ENCODE peak calls at places on chromosomes 1 and 21, in ten cellular contexts. O is body of pancreas, K is Panc1, X is transverse colon, D is uterus, E is adrenal gland, G is upper lobe of right lung, Q is endodermal cell, I is DND-41, H is psoas muscle. S is an unnamed sample.

GRCh38 chr1:190178827-190179226 is 298.8 kb downstream of the BRINP3 start:
- DNase-seq in X (no peak), K (no peak), O (no peak), G (no peak), E (no peak), H (no peak), I (no peak), D (no peak), Q (no peak), S (no peak)

GRCh38 chr1:55868026-55868425 is 652.9 kb upstream of the USP24 start:
- DNase-seq in O (no peak), G (no peak), X (no peak), H (no peak), I (no peak), K (no peak), D (no peak), E (no peak), Q (no peak), S (no peak)

GRCh38 chr1:117147856-117148588 is 26.5 kb upstream of the TRIM45 start:
- DNase-seq in D (no peak), E (no peak), G (no peak), O (no peak), K (no peak), Q (no peak), I (no peak), X (no peak), H (no peak), S (no peak)

GRCh38 chr1:34500451-34500850 is 254.4 kb upstream of the GJB5 start:
- DNase-seq in H (no peak), E (peak), G (peak), O (no peak), X (no peak), I (peak), Q (peak), K (no peak), D (no peak), S (no peak)

GRCh38 chr1:53362270-53362669 is 34.4 kb upstream of the LRP8 start:
- DNase-seq in D (no peak), O (peak), I (no peak), G (peak), E (no peak), H (no peak), Q (peak), K (no peak), X (no peak), S (no peak)

GRCh38 chr1:117366281-117366981 is 818 bp upstream of the MAN1A2 start:
- DNase-seq in D (peak), O (peak), E (peak), G (peak), I (peak), K (no peak), X (peak), H (peak), Q (peak), S (peak)

GRCh38 chr1:107936498-107937481 is 28.2 kb downstream of the VAV3 start:
- DNase-seq in H (no peak), O (peak), K (no peak), E (peak), X (peak), I (no peak), G (no peak), D (no peak), Q (peak), S (no peak)

GRCh38 chr1:226619031-226619430 is 70.5 kb downstream of the STUM start:
- DNase-seq in D (peak), Q (peak), O (no peak), K (no peak), E (no peak), I (no peak), G (no peak), X (no peak), H (peak), S (no peak)

GRCh38 chr1:150066838-150067183 is 765 bp upstream of the VPS45 start:
- DNase-seq in D (no peak), H (peak), I (peak), E (no peak), O (peak), X (peak), Q (peak), K (no peak), G (peak), S (peak)

GRCh38 chr21:22343303-22343702 is 1345.1 kb downstream of the NCAM2 start:
- DNase-seq in H (no peak), D (no peak), X (no peak), E (no peak), I (peak), O (no peak), K (no peak), Q (no peak), G (no peak), S (no peak)

GRCh38 chr1:93694833-93695232 is 13.2 kb upstream of the BCAR3 start:
- DNase-seq in E (no peak), O (no peak), K (no peak), X (no peak), I (no peak), Q (peak), G (no peak), H (no peak), D (no peak), S (no peak)

GRCh38 chr1:178644308-178645120 is 80.5 kb upstream of the RALGPS2 start:
- DNase-seq in O (peak), D (no peak), E (peak), X (peak), K (no peak), G (no peak), Q (no peak), I (no peak), H (no peak), S (no peak)

GRCh38 chr1:235079443-235079967 is 49.1 kb downstream of the TOMM20 start:
- DNase-seq in Q (peak), O (peak), K (no peak), E (peak), G (peak), X (peak), H (peak), I (no peak), D (no peak), S (peak)

GRCh38 chr1:5297199-5297877 is 642.9 kb downstream of the AJAP1 start:
- DNase-seq in X (no peak), K (no peak), D (peak), E (peak), Q (no peak), I (no peak), G (no peak), O (peak), H (peak), S (no peak)

GRCh38 chr1:213055087-213055591 is 4.1 kb downstream of the RPS6KC1 start:
- DNase-seq in H (no peak), G (no peak), K (no peak), E (no peak), I (no peak), Q (no peak), O (no peak), D (no peak), X (no peak), S (no peak)

GRCh38 chr1:1550591-1551432 is 10.4 kb upstream of the TMEM240 start:
- DNase-seq in K (no peak), G (no peak), I (no peak), E (peak), D (no peak), X (no peak), O (peak), Q (peak), H (peak), S (no peak)

GRCh38 chr21:46564391-46564790 is 40.5 kb downstream of the S100B start:
- DNase-seq in K (no peak), G (no peak), H (no peak), O (no peak), I (no peak), D (no peak), Q (no peak), E (no peak), X (no peak), S (peak)

GRCh38 chr1:15251807-15252546 is 5.0 kb downstream of the FHAD1 start:
- DNase-seq in K (no peak), X (no peak), O (no peak), H (no peak), D (no peak), I (no peak), G (peak), E (no peak), Q (no peak), S (no peak)

GRCh38 chr1:57719274-57719673 is 295.4 kb upstream of the DAB1 start:
- DNase-seq in I (peak), G (no peak), K (no peak), X (no peak), E (no peak), Q (no peak), H (no peak), D (no peak), O (no peak), S (no peak)

GRCh38 chr1:19010995-19011696 is 54.7 kb upstream of the IFFO2 start:
- DNase-seq in H (no peak), D (peak), O (peak), G (peak), K (peak), I (peak), E (peak), Q (peak), X (peak), S (no peak)

GRCh38 chr1:204307334-204307883 is 52.3 kb downstream of the PLEKHA6 start:
- DNase-seq in X (no peak), Q (peak), I (no peak), H (no peak), D (peak), O (peak), E (no peak), K (no peak), G (peak), S (no peak)

GRCh38 chr1:219701453-219701852 is 88.5 kb upstream of the ZC3H11B start:
- DNase-seq in I (no peak), X (no peak), D (no peak), H (no peak), E (no peak), K (no peak), O (no peak), Q (no peak), G (no peak), S (no peak)

GRCh38 chr1:1337793-1338147 is 6.7 kb downstream of the TAS1R3 start:
- DNase-seq in I (peak), O (no peak), K (no peak), G (no peak), H (no peak), E (no peak), X (peak), Q (peak), D (no peak), S (no peak)

GRCh38 chr1:22508991-22509390 is 54.3 kb upstream of the EPHA8 start:
- DNase-seq in D (no peak), Q (no peak), X (peak), E (no peak), O (no peak), H (no peak), K (no peak), I (no peak), G (no peak), S (no peak)

GRCh38 chr1:84245566-84245965 is 55.9 kb upstream of the SAMD13 start:
- DNase-seq in O (no peak), X (no peak), E (no peak), H (no peak), D (no peak), G (no peak), I (no peak), K (no peak), Q (no peak), S (no peak)
- H3K4me3 ChIP-seq in O (no peak), X (no peak), E (no peak), H (no peak), D (no peak), G (no peak), I (no peak), K (no peak), Q (no peak), S (no peak)

DNA sequence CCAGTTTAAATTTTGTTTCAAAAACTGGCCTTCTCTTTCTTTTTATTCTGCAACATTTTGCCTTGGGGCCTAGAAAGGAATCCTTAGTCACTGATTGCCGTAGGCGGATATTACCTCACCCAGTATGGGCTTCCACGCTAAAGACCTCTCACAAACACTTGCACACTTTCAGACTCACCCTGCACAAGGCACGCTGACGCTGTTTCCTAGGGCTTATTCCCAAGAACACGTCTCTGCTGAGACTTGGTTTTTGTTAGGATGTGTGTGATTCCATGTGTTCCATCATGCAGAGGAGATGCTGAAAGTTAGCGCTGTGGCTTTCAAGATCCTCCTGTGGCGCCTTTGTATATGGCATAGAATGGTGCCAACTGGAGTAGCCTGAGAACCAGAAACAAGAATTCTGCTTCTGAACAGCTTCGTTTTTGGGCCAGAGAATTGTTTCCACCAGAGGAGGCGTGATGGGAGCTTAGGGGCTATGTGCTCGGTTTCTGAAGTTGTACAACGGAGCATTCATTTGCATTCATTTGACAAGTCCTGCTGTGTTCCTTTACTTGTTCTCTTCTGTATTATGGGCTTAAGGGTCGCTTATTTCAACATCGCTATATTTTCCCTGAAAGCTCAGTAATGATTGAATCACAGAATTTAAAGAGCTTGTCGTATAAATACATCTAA is 297.0 kb downstream of the DISC1 start:
- DNase-seq in E (no peak), K (no peak), Q (peak), O (no peak), G (no peak), I (no peak), H (no peak), X (no peak), D (no peak), S (no peak)
- TF ChIP-seq CTCF in E (no peak), K (no peak), Q (no peak), O (no peak), G (no peak), I (no peak), H (no peak), X (no peak), D (no peak), S (no peak)

GRCh38 chr21:38227401-38227800 is 29.4 kb upstream of the KCNJ15 start:
- DNase-seq in I (no peak), X (no peak), G (no peak), Q (no peak), H (no peak), K (no peak), D (no peak), E (no peak), O (no peak), S (no peak)

GRCh38 chr21:38229260-38229877 is 27.4 kb upstream of the KCNJ15 start:
- DNase-seq in O (no peak), K (no peak), H (no peak), D (no peak), I (peak), G (no peak), E (no peak), X (no peak), Q (peak), S (no peak)

GRCh38 chr21:38223893-38224540 is 32.8 kb upstream of the KCNJ15 start:
- DNase-seq in X (no peak), G (no peak), E (no peak), Q (peak), K (no peak), H (no peak), O (no peak), I (peak), D (no peak), S (no peak)

GRCh38 chr21:38228115-38228514 is 28.7 kb upstream of the KCNJ15 start:
- DNase-seq in X (no peak), H (no peak), K (no peak), D (no peak), O (peak), I (no peak), Q (peak), E (no peak), G (no peak), S (no peak)
- H3K27ac ChIP-seq in X (no peak), H (no peak), K (no peak), D (no peak), O (peak), I (no peak), Q (no peak), E (no peak), G (no peak), S (peak)

GRCh38 chr21:25709684-25710265 is 24.9 kb downstream of the ATP5PF start:
- DNase-seq in X (no peak), D (no peak), O (no peak), H (no peak), I (no peak), Q (peak), K (no peak), E (no peak), G (no peak), S (no peak)

GRCh38 chr21:25710550-25710949 is 24.2 kb downstream of the ATP5PF start:
- DNase-seq in O (no peak), I (no peak), K (no peak), G (no peak), H (no peak), Q (no peak), E (no peak), X (no peak), D (no peak), S (no peak)

GRCh38 chr21:25708467-25709065 is 26.1 kb downstream of the ATP5PF start:
- DNase-seq in I (peak), E (peak), G (no peak), H (no peak), D (peak), Q (peak), K (peak), O (peak), X (peak), S (no peak)
- H3K4me3 ChIP-seq in I (no peak), E (no peak), G (no peak), H (no peak), D (no peak), Q (no peak), K (no peak), O (no peak), X (no peak), S (no peak)

GRCh38 chr1:6634278-6635052 is 9.8 kb downstream of the THAP3 start:
- DNase-seq in X (peak), I (peak), E (peak), Q (peak), H (peak), D (peak), O (peak), K (no peak), G (peak), S (peak)
- TF ChIP-seq CTCF in X (peak), I (peak), E (peak), Q (peak), H (peak), D (peak), O (peak), K (peak), G (peak), S (peak)

GRCh38 chr1:24231701-24232100 is 44.6 kb upstream of the IFNLR1 start:
- DNase-seq in E (no peak), I (no peak), H (no peak), K (no peak), Q (no peak), G (no peak), D (no peak), X (no peak), O (no peak), S (no peak)
- H3K27ac ChIP-seq in E (no peak), I (no peak), H (no peak), K (no peak), Q (no peak), G (no peak), D (no peak), X (no peak), O (no peak), S (no peak)